ENCODE peak calls at places on chromosomes 12 and 14, in five cellular contexts. T, V, N, G and H are unnamed samples.

GRCh38 chr14:71117839-71118743 is 210.8 kb downstream of the PCNX1 start:
- DNase-seq in N (peak; percentile 73), T (no peak), G (no peak), V (no peak), H (peak; percentile 42)

GRCh38 chr14:23544511-23545447 is 6.8 kb downstream of the ZFHX2 start:
- DNase-seq in T (no peak), N (no peak), V (no peak), G (no peak), H (no peak)

GRCh38 chr14:82500222-82500621 is 966.6 kb upstream of the SEL1L start:
- DNase-seq in G (no peak), V (no peak), N (no peak), T (no peak), H (no peak)

GRCh38 chr14:66001356-66001755 is 484.8 kb upstream of the CCDC196 start:
- DNase-seq in N (no peak), T (no peak), V (no peak), G (no peak), H (no peak)

GRCh38 chr12:104522985-104523719 is 66.4 kb downstream of the CHST11 start:
- DNase-seq in N (no peak), G (no peak), V (no peak), T (no peak), H (no peak)

GRCh38 chr12:7302536-7303113 is 1.2 kb upstream of the ACSM4 start:
- DNase-seq in N (no peak), T (no peak), G (no peak), V (no peak), H (no peak)

GRCh38 chr12:113162102-113163029 is 12.8 kb downstream of the CFAP73 start:
- DNase-seq in T (no peak), V (no peak), N (no peak), G (no peak), H (peak; percentile 33)

GRCh38 chr14:101476258-101476930 is 84.9 kb upstream of the DIO3 start:
- DNase-seq in V (no peak), G (peak; percentile 70), N (peak; percentile 75), T (no peak), H (no peak)

GRCh38 chr12:11580125-11580751 is 69.2 kb upstream of the ETV6 start:
- DNase-seq in T (no peak), V (no peak), G (no peak), N (peak; percentile 91), H (no peak)

GRCh38 chr14:88590173-88590572 is 27.3 kb downstream of the ZC3H14 start:
- DNase-seq in G (no peak), T (no peak), N (no peak), V (no peak), H (no peak)

GRCh38 chr14:104436741-104437701 is 142.5 kb upstream of the C14orf180 start:
- DNase-seq in G (peak; percentile 74), V (no peak), T (no peak), N (no peak), H (peak; percentile 5)

GRCh38 chr12:52380271-52380694 is 5.2 kb downstream of the KRT84 start:
- DNase-seq in T (no peak), N (peak; percentile 47), V (peak; percentile 11), G (no peak), H (no peak)

GRCh38 chr12:53483225-53483978 is 15.9 kb downstream of the MAP3K12 start:
- DNase-seq in N (no peak), T (no peak), V (no peak), G (no peak), H (no peak)

GRCh38 chr14:61611880-61612630 is 83.3 kb upstream of the HIF1A start:
- DNase-seq in V (no peak), G (no peak), N (no peak), T (no peak), H (no peak)

GRCh38 chr14:30058401-30058800 is 130.8 kb upstream of the PRKD1 start:
- DNase-seq in N (no peak), T (no peak), G (no peak), V (no peak), H (no peak)

GRCh38 chr14:23376477-23377200 is at the start of gene CMTM5:
- DNase-seq in N (no peak), T (peak; percentile 51), G (no peak), V (no peak), H (no peak)

GRCh38 chr14:26897186-26897585 is 299.4 kb upstream of the NOVA1 start:
- DNase-seq in T (no peak), G (no peak), N (no peak), V (no peak), H (no peak)

GRCh38 chr12:38886064-38886463 is 19.3 kb downstream of the CPNE8 start:
- DNase-seq in N (peak; percentile 8), T (no peak), G (no peak), V (no peak), H (no peak)

GRCh38 chr12:108526482-108527234 is 11.6 kb downstream of the FICD start:
- DNase-seq in V (no peak), T (peak; percentile 92), N (no peak), G (no peak), H (no peak)

GRCh38 chr14:53963491-53964227 is 7.0 kb upstream of the BMP4 start:
- DNase-seq in V (no peak), G (no peak), N (peak; percentile 50), T (no peak), H (no peak)

GRCh38 chr14:67413806-67414769 is 2.1 kb upstream of the PLEK2 start:
- DNase-seq in V (no peak), N (peak; percentile 85), T (no peak), G (no peak), H (no peak)

GRCh38 chr12:130141901-130142683 is 20.2 kb upstream of the FZD10 start:
- DNase-seq in V (no peak), N (no peak), G (no peak), T (no peak), H (no peak)

GRCh38 chr12:93689076-93689834 is 12.1 kb downstream of the CRADD start:
- DNase-seq in T (no peak), G (no peak), N (no peak), V (peak; percentile 89), H (no peak)

GRCh38 chr12:93682846-93683261 is 5.7 kb downstream of the CRADD start:
- DNase-seq in T (no peak), N (no peak), G (no peak), V (no peak), H (no peak)

GRCh38 chr12:93683410-93683809 is 6.2 kb downstream of the CRADD start:
- DNase-seq in G (no peak), T (no peak), N (no peak), V (no peak), H (no peak)

GRCh38 chr12:93686572-93687365 is 9.6 kb downstream of the CRADD start:
- DNase-seq in T (no peak), G (no peak), V (no peak), N (no peak), H (no peak)

DNA sequence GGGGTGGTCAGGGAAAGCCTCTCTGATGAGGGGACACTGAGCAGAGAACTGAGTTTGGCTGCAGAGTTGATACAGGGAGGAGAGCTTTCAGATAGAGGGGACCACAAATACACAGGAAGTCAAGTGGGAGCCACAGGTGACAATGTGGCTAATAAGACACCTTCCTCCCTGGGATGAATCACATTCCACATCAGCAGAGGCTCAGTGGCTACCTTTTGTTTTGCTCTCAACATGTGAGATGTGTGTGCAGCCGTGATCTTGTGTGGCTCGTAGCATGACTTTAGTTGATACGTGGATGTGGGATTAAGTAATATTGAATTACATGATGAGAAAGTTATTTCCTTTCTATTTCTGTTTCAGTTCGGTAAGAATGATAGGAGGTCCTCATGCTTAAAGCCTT is 7.5 kb downstream of the CRADD start:
- DNase-seq in N (no peak), V (peak; percentile 24), G (no peak), T (no peak), H (no peak)
- H3K4me3 ChIP-seq in N (no peak overlapping the region), V (no peak overlapping the region), G (no peak overlapping the region), T (no peak overlapping the region), H (no peak overlapping the region)

GRCh38 chr12:92365333-92365732 is 219.7 kb upstream of the BTG1 start:
- DNase-seq in V (no peak), G (no peak), T (no peak), N (no peak), H (no peak)

GRCh38 chr12:92362109-92362508 is 216.5 kb upstream of the BTG1 start:
- DNase-seq in V (no peak), T (no peak), G (no peak), N (no peak), H (no peak)

GRCh38 chr12:92360543-92360942 is 214.9 kb upstream of the BTG1 start:
- DNase-seq in N (no peak), G (no peak), T (no peak), V (peak; percentile 57), H (no peak)

GRCh38 chr12:92363295-92364146 is 217.9 kb upstream of the BTG1 start:
- DNase-seq in V (peak; percentile 77), N (no peak), T (no peak), G (no peak), H (no peak)

DNA sequence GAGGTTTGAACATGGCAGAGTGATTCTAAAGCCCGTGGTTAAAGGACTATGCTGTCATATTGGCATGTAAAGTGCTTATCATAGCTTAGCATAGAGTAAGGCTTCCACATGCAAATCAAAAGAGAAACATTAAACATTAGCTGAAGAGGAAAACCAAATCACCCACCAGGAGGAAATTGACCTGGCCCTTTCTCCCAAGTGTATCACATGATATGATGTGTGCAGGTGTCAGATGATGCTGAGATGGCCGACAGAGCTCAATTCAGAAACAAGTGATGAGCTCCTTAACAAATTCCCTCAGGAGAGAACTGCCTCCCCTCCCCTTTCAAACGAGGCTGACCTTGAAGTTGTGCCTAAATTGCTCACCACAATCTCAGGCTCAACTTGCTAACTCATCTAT is 217.1 kb upstream of the BTG1 start:
- DNase-seq in G (no peak), N (no peak), T (no peak), V (peak; percentile 54), H (no peak)
- H3K4me1 ChIP-seq in G (peaks cover 5% of the 10 kb centered on the region), N (peaks cover 6% of the 10 kb centered on the region), T (peaks cover 18% of the 10 kb centered on the region), V (peaks cover 44% of the 10 kb centered on the region), H (no peaks in the 10 kb centered on the region)

GRCh38 chr12:99985631-99986030 is 895 bp upstream of the ANKS1B start:
- DNase-seq in N (no peak), T (no peak), V (no peak), G (no peak), H (no peak)
- H3K27me3 ChIP-seq in N (peaks cover 72% of the 10 kb centered on the region), T (peaks cover 51% of the 10 kb centered on the region), V (peaks cover 23% of the 10 kb centered on the region), G (no peaks in the 10 kb centered on the region), H (peaks cover 18% of the 10 kb centered on the region)

GRCh38 chr12:65509953-65510352 is 231.5 kb downstream of the MSRB3 start:
- DNase-seq in N (no peak), T (no peak), G (no peak), V (no peak), H (no peak)

GRCh38 chr12:65508281-65509035 is 230.0 kb downstream of the MSRB3 start:
- DNase-seq in N (no peak), V (no peak), G (no peak), T (no peak), H (no peak)

GRCh38 chr12:65511927-65512326 is 233.4 kb downstream of the MSRB3 start:
- DNase-seq in V (no peak), N (no peak), G (no peak), T (no peak), H (no peak)

GRCh38 chr12:65511134-65511912 is 232.8 kb downstream of the MSRB3 start:
- DNase-seq in V (no peak), N (no peak), T (peak; percentile 8), G (no peak), H (no peak)

DNA sequence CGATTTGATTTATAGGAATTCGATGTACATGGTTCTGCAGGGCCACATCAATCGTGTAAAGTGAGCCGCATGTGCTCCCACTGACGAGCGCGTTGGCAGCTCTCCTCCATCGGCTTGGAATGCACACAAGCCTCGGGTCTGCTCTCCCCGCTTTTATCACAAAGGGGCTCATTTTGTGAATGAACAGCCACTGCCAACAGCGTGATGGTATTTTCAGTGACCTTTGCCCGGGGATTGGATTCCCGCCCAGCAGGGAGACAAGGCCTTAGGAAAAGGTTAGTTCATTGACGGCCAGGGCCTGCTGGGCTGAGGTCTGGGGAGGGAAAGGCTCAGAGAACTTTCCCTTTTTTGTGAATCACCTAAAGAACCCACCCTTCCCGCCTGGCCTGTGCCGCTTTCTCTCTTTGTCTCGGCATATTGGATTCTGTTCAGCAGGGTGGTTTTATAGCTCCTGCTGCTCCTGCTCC is 232.1 kb downstream of the MSRB3 start:
- DNase-seq in V (no peak), G (no peak), N (no peak), T (peak; percentile 92), H (no peak)
- H3K4me3 ChIP-seq in V (no peak overlapping the region), G (no peak overlapping the region), N (no peak overlapping the region), T (no peak overlapping the region), H (no peak overlapping the region)